ENCODE peak calls at places on chromosomes 4 and X, in nine cellular contexts. O is SW480; A is activated naive CD8-positive, alpha-beta T cell treated with anti-CD3 and anti-CD28 coated beads, Interleukin-2, amount 10 ng/mL, durations not matched to agents 7 days and 5 days; M is endothelial cell; H is T-helper 22 cell; D is PC-3; K is fibroblast of gingiva; C is activated CD4-positive, alpha-beta T cell treated with anti-CD3 and anti-CD28 coated beads for 4 hours; U is stimulated activated CD8-positive, alpha-beta memory T cell treated with anti-CD3 and anti-CD28 coated beads, Interleukin-12 subunit alpha, Interleukin-12 subunit beta, amount 100 ng/mL, for 4 hours. B is an unnamed sample.

GRCh38 chr4:99827857-99828256 is 11.2 kb downstream of the DAPP1 start:
- DNase-seq in O (no peak), A (no peak), M (no peak), H (no peak), D (no peak), K (no peak), C (no peak), U (no peak), B (no peak)

GRCh38 chr4:143375326-143376073 is 38.8 kb downstream of the GAB1 start:
- DNase-seq in O (peak; percentile 6), A (no peak), M (peak; percentile 26), H (no peak), D (peak; percentile 55), K (peak; percentile 40), C (no peak), U (no peak), B (peak; percentile 37)

GRCh38 chr4:67934628-67935027 is 28.7 kb downstream of the TMPRSS11A start:
- DNase-seq in O (peak; percentile 30), A (no peak), M (no peak), H (no peak), D (no peak), K (no peak), C (no peak), U (no peak), B (no peak)

GRCh38 chr4:125719987-125720386 is 405.2 kb downstream of the FAT4 start:
- DNase-seq in O (peak; percentile 26), A (no peak), M (no peak), H (no peak), D (peak; percentile 85), K (peak; percentile 8), C (no peak), U (no peak), B (no peak)

GRCh38 chr4:169658970-169659735 is 38.8 kb downstream of the CLCN3 start:
- DNase-seq in O (peak; percentile 6), A (no peak), M (no peak), H (no peak), D (peak; percentile 7), K (no peak), C (no peak), U (no peak), B (no peak)

GRCh38 chr4:13207224-13207623 is 276.9 kb downstream of the RAB28 start:
- DNase-seq in O (no peak), A (no peak), M (no peak), H (no peak), D (no peak), K (no peak), C (no peak), U (no peak), B (no peak)

GRCh38 chrX:2677764-2678163 is 13.3 kb upstream of the CD99 start:
- DNase-seq in O (peak; percentile 41), A (no peak), M (no peak), H (no peak), D (peak; percentile 89), K (peak; percentile 98), C (no peak), U (no peak), B (no peak)

GRCh38 chr4:38562751-38563198 is 101.2 kb upstream of the KLF3 start:
- DNase-seq in O (no peak), A (no peak), M (peak; percentile 39), H (no peak), D (peak; percentile 6), K (no peak), C (no peak), U (no peak), B (no peak)

GRCh38 chr4:175413561-175413960 is 398.5 kb downstream of the GPM6A start:
- DNase-seq in O (peak; percentile 73), A (no peak), M (no peak), H (no peak), D (no peak), K (no peak), C (no peak), U (no peak), B (no peak)

GRCh38 chr4:150280081-150280950 is 202.1 kb downstream of the DCLK2 start:
- DNase-seq in O (no peak), A (no peak), M (no peak), H (no peak), D (peak; percentile 28), K (peak; percentile 69), C (no peak), U (no peak), B (no peak)

GRCh38 chrX:20061869-20062254 is 54.8 kb downstream of the MAP7D2 start:
- DNase-seq in O (no peak), A (no peak), M (no peak), H (no peak), D (peak; percentile 63), K (peak; percentile 52), C (no peak), U (no peak), B (no peak)

GRCh38 chrX:103531002-103531401 is 11.7 kb upstream of the RAB40A start:
- DNase-seq in O (no peak), A (no peak), M (no peak), H (no peak), D (no peak), K (peak; percentile 68), C (no peak), U (no peak), B (no peak)

GRCh38 chr4:3373468-3373867 is 68.3 kb upstream of the HGFAC start:
- DNase-seq in O (no peak), A (no peak), M (no peak), H (no peak), D (no peak), K (no peak), C (no peak), U (no peak), B (no peak)

GRCh38 chr4:76781698-76782595 is 116.0 kb downstream of the SOWAHB start:
- DNase-seq in O (peak; percentile 64), A (no peak), M (no peak), H (no peak), D (peak; percentile 88), K (peak; percentile 92), C (no peak), U (no peak), B (no peak)

GRCh38 chr4:94452476-94453300 is 946 bp downstream of the PDLIM5 start:
- DNase-seq in O (peak; percentile 90), A (peak; percentile 34), M (peak; percentile 67), H (peak; percentile 3), D (peak; percentile 78), K (peak; percentile 89), C (peak; percentile 4), U (no peak), B (no peak)

GRCh38 chrX:50769389-50770063 is 44.5 kb downstream of the SHROOM4 start:
- DNase-seq in O (peak; percentile 65), A (no peak), M (no peak), H (no peak), D (no peak), K (no peak), C (no peak), U (no peak), B (no peak)

GRCh38 chrX:155968106-155968714 is 29.3 kb upstream of the IL9R start:
- DNase-seq in O (no peak), A (no peak), M (no peak), H (no peak), D (no peak), K (no peak), C (no peak), U (no peak), B (no peak)

GRCh38 chrX:522456-522855 is 108.1 kb upstream of the SHOX start:
- DNase-seq in O (no peak), A (no peak), M (no peak), H (no peak), D (no peak), K (no peak), C (no peak), U (no peak), B (no peak)

GRCh38 chr4:48653217-48654014 is 126.7 kb downstream of the FRYL start:
- DNase-seq in O (no peak), A (no peak), M (no peak), H (peak; percentile 39), D (no peak), K (peak; percentile 67), C (peak; percentile 56), U (peak; percentile 12), B (no peak)

GRCh38 chr4:102850373-102850772 is 18.4 kb upstream of the CISD2 start:
- DNase-seq in O (no peak), A (no peak), M (no peak), H (no peak), D (no peak), K (no peak), C (no peak), U (no peak), B (no peak)

GRCh38 chrX:105645667-105646354 is 176.5 kb upstream of the NRK start:
- DNase-seq in O (peak; percentile 7), A (no peak), M (no peak), H (no peak), D (peak; percentile 45), K (no peak), C (no peak), U (no peak), B (no peak)

GRCh38 chr4:31169851-31170250 is 449.7 kb downstream of the PCDH7 start:
- DNase-seq in O (no peak), A (no peak), M (no peak), H (no peak), D (peak; percentile 2), K (no peak), C (no peak), U (no peak), B (no peak)

GRCh38 chr4:52997132-52997416 is 135.0 kb downstream of the RASL11B start:
- DNase-seq in O (no peak), A (no peak), M (no peak), H (no peak), D (no peak), K (no peak), C (no peak), U (no peak), B (no peak)

GRCh38 chr4:7649741-7650531 is 215.2 kb upstream of the PSAPL1 start:
- DNase-seq in O (peak; percentile 97), A (peak; percentile 59), M (no peak), H (peak; percentile 42), D (peak; percentile 84), K (no peak), C (peak; percentile 33), U (peak; percentile 51), B (peak; percentile 86)

GRCh38 chr4:92307156-92307555 is 3.4 kb downstream of the GRID2 start:
- DNase-seq in O (no peak), A (no peak), M (no peak), H (no peak), D (no peak), K (no peak), C (no peak), U (no peak), B (no peak)

GRCh38 chr4:70236125-70236524 is 6.3 kb upstream of the CSN3 start:
- DNase-seq in O (no peak), A (no peak), M (no peak), H (no peak), D (no peak), K (no peak), C (no peak), U (no peak), B (no peak)

GRCh38 chr4:65510976-65511375 is 159.3 kb downstream of the EPHA5 start:
- DNase-seq in O (no peak), A (no peak), M (no peak), H (no peak), D (peak; percentile 88), K (peak; percentile 63), C (no peak), U (no peak), B (no peak)